ENCODE peak calls at places on chromosomes 12 and 14, in nine cellular contexts. D is MM.1S; H is GM23338; M is ovary; G is CD8-positive, alpha-beta T cell; X is neural progenitor cell; F is transverse colon; J is spleen; O is adrenal gland. Y is an unnamed sample.
A peak's percentile ranks its signal among the peaks of the same experiment; 100 is the strongest.

GRCh38 chr12:48183091-48183875 is at the start of gene CCDC184:
- DNase-seq in G (peak; percentile 79), M (peak; percentile 74), D (peak; percentile 78), J (peak; percentile 91), O (peak; percentile 80), F (peak; percentile 60), H (peak; percentile 95), X (peak; percentile 94), Y (peak; percentile 64)

GRCh38 chr12:49538740-49539403 is at the start of gene KCNH3:
- DNase-seq in X (peak; percentile 87), G (peak; percentile 95), F (peak; percentile 88), D (peak; percentile 79), O (peak; percentile 85), M (peak; percentile 70), H (peak; percentile 83), J (peak; percentile 96), Y (peak; percentile 78)

GRCh38 chr12:103929051-103929908 is 930 bp upstream of the HSP90B1 start:
- DNase-seq in H (peak; percentile 93), D (peak; percentile 93), O (peak; percentile 92), J (peak; percentile 96), G (peak; percentile 90), F (peak; percentile 83), X (peak; percentile 93), M (peak; percentile 90), Y (peak; percentile 90)

GRCh38 chr12:752673-753400 is 458 bp downstream of the WNK1 start:
- DNase-seq in H (peak; percentile 66), D (peak; percentile 60), F (peak; percentile 69), J (peak; percentile 94), M (peak; percentile 63), O (peak; percentile 61), G (peak; percentile 38), X (peak; percentile 89), Y (peak; percentile 59)

GRCh38 chr12:32296541-32296940 is 102.8 kb upstream of the FGD4 start:
- DNase-seq in G (no peak), J (no peak), D (no peak), X (no peak), F (no peak), O (no peak), M (no peak), H (no peak), Y (no peak)

GRCh38 chr12:81639196-81639595 is 120.0 kb downstream of the PPFIA2 start:
- DNase-seq in G (no peak), D (no peak), M (no peak), X (no peak), H (no peak), J (no peak), F (no peak), O (no peak), Y (no peak)

GRCh38 chr12:59086124-59086523 is 165.8 kb upstream of the LRIG3 start:
- DNase-seq in F (no peak), J (no peak), H (no peak), O (no peak), G (no peak), M (no peak), D (no peak), X (no peak), Y (no peak)

GRCh38 chr14:32203928-32204357 is 874 bp upstream of the RNU6-8 start:
- DNase-seq in F (peak; percentile 38), H (peak; percentile 44), J (peak; percentile 78), M (peak; percentile 33), X (peak; percentile 28), O (peak; percentile 32), D (no peak), G (peak; percentile 40), Y (no peak)

GRCh38 chr14:96225745-96226151 is 21.1 kb downstream of the BDKRB2 start:
- DNase-seq in O (no peak), M (no peak), D (no peak), G (no peak), H (peak; percentile 56), F (peak; percentile 76), J (no peak), X (peak; percentile 31), Y (no peak)

GRCh38 chr12:125272252-125272980 is 207.2 kb downstream of the AACS start:
- DNase-seq in G (no peak), X (peak; percentile 31), O (peak; percentile 51), D (no peak), H (no peak), J (no peak), F (no peak), M (no peak), Y (no peak)

GRCh38 chr12:45833401-45833800 is 103.9 kb downstream of the ARID2 start:
- DNase-seq in F (no peak), X (no peak), O (no peak), G (no peak), J (no peak), M (no peak), H (no peak), D (no peak), Y (no peak)

GRCh38 chr12:95820096-95820703 is 29.6 kb upstream of the NTN4 start:
- DNase-seq in G (no peak), O (peak; percentile 73), H (peak; percentile 64), J (no peak), D (no peak), X (peak; percentile 50), M (peak; percentile 43), F (peak; percentile 41), Y (no peak)

GRCh38 chr12:60494249-60494648 is 898.4 kb downstream of the SLC16A7 start:
- DNase-seq in J (no peak), D (peak; percentile 25), M (no peak), G (no peak), F (no peak), X (peak; percentile 40), H (peak; percentile 59), O (no peak), Y (no peak)

GRCh38 chr12:40209886-40210285 is 14.9 kb upstream of the LRRK2 start:
- DNase-seq in F (no peak), D (no peak), H (no peak), X (no peak), G (no peak), J (no peak), O (no peak), M (no peak), Y (no peak)

GRCh38 chr14:65962952-65963351 is 523.2 kb upstream of the CCDC196 start:
- DNase-seq in H (no peak), O (no peak), M (no peak), D (no peak), X (no peak), F (no peak), J (no peak), G (no peak), Y (no peak)

GRCh38 chr14:71206766-71207371 is 299.6 kb downstream of the PCNX1 start:
- DNase-seq in O (peak; percentile 85), J (no peak), D (no peak), H (no peak), M (no peak), G (no peak), F (no peak), X (no peak), Y (peak; percentile 90)

GRCh38 chr12:26642361-26642760 is 190.6 kb downstream of the ITPR2 start:
- DNase-seq in G (no peak), D (no peak), H (no peak), X (no peak), M (no peak), F (no peak), J (no peak), O (no peak), Y (no peak)

GRCh38 chr12:118034429-118035193 is 18.1 kb downstream of the RFC5 start:
- DNase-seq in O (no peak), H (peak; percentile 65), D (peak; percentile 6), X (peak; percentile 49), M (no peak), J (no peak), F (peak; percentile 25), G (no peak), Y (no peak)

GRCh38 chr12:76943004-76943403 is 64.2 kb upstream of the CSRP2 start:
- DNase-seq in F (no peak), D (no peak), G (no peak), O (no peak), J (no peak), H (no peak), X (no peak), M (no peak), Y (no peak)

DNA sequence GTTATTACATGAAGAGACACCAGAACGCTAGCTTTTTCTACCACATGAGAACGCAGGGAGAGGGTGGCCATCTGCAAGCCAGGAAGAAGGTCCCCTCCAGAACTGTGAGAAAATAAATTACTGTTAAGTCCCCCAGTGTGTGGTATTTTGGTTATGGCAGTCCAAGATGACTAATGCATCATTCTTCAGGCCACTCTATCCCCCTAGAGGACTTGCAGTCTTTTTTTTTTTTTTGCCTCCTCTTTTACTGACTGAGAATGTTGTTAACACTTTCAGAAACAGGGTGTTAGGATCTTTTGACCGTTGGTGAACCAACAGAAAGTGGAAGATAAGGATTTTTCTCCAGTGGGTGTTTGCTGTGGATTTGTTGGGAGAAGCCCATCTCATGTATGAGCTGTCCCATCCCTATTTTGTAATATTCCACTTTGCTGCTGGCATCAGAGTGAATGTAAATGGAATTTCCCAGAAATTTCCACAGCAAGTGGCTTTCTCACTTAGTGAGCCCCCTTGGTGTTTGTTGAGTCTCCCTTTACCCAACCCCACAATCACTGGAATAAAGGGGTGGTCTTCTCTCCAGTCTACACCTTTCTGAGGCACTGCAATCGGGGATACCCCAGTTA is 37.9 kb downstream of the MARK3 start:
- DNase-seq in F (no peak), H (no peak), O (no peak), G (no peak), J (no peak), D (no peak), M (no peak), X (no peak), Y (no peak)
- TF ChIP-seq CTCF in F (no peak), H (no peak), O (no peak), G (no peak), J (no peak), D (no peak), M (no peak), X (no peak), Y (no peak)

DNA sequence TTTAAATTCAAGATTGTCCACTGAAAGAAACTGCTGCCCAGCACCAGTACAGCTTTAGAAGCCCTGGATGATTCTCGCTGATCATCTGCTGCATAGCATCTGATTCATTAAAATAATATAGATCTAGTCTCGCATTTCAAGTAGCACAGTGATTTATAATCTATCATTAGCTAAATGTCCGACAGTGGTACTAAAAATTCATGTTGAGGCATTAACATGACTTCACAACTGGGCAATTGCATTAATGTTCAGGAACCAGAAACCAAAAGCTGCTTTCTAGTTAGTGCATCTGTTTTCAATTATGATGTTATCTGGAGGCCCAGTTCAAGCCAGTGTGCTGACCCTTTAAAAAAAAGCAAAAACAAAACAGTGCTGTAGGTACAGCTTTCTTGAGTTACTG is 1987.2 kb upstream of the SEL1L start:
- DNase-seq in G (no peak), D (no peak), M (no peak), J (no peak), X (no peak), F (no peak), H (no peak), O (no peak), Y (no peak)
- H3K4me3 ChIP-seq in G (no peak overlapping the region), D (no peak overlapping the region), M (no peak overlapping the region), J (no peak overlapping the region), X (no peak overlapping the region), F (no peak overlapping the region), H (no peak overlapping the region), O (no peak overlapping the region), Y (no peak overlapping the region)

GRCh38 chr14:54300881-54301280 is 95.9 kb upstream of the CDKN3 start:
- DNase-seq in M (no peak), J (no peak), D (no peak), G (no peak), H (no peak), F (no peak), X (no peak), O (no peak), Y (no peak)
- H3K27ac ChIP-seq in M (no peak overlapping the region), J (no peak overlapping the region), D (no peak overlapping the region), G (no peak overlapping the region), H (no peak overlapping the region), F (no peak overlapping the region), X (no peak overlapping the region), O (no peak overlapping the region), Y (no peak overlapping the region)

GRCh38 chr12:94198872-94199271 is 50.5 kb downstream of the PLXNC1 start:
- DNase-seq in J (no peak), G (no peak), M (no peak), H (peak; percentile 63), F (no peak), O (no peak), X (peak; percentile 16), D (no peak), Y (no peak)
- TF ChIP-seq CTCF in J (no peak), G (no peak), M (no peak), H (peak; percentile 72), F (no peak), O (no peak), X (peak; percentile 41), D (no peak), Y (no peak)

Y was measured in tibial artery.